ENCODE peak calls at places on chromosomes 4 and X, in seven cellular contexts. P, Q, C, R, T, B and E are unnamed samples.

GRCh38 chr4:76306882-76307669 is 543 bp downstream of the STBD1 start:
- DNase-seq in P (peak; percentile 76), Q (peak; percentile 47), C (peak; percentile 56), R (peak; percentile 78), T (no peak), B (peak; percentile 62), E (peak; percentile 41)

GRCh38 chr4:2259541-2260267 is 2.2 kb downstream of the MXD4 start:
- DNase-seq in P (peak; percentile 9), Q (no peak), C (peak; percentile 15), R (peak; percentile 34), T (peak; percentile 76), B (no peak), E (no peak)

GRCh38 chrX:115892056-115892708 is 278.4 kb upstream of the AGTR2 start:
- DNase-seq in P (no peak), Q (no peak), C (no peak), R (no peak), T (no peak), B (no peak), E (no peak)

GRCh38 chr4:186789671-186790070 is 66.0 kb upstream of the FAT1 start:
- DNase-seq in P (no peak), Q (no peak), C (no peak), R (no peak), T (no peak), B (no peak), E (no peak)

GRCh38 chr4:12846368-12846767 is 637.8 kb downstream of the RAB28 start:
- DNase-seq in P (no peak), Q (no peak), C (no peak), R (no peak), T (no peak), B (no peak), E (no peak)

GRCh38 chrX:134821901-134822300 is 163.6 kb upstream of the PLAC1 start:
- DNase-seq in P (no peak), Q (no peak), C (no peak), R (no peak), T (no peak), B (no peak), E (no peak)

GRCh38 chr4:38872620-38873019 is 5.0 kb downstream of the FAM114A1 start:
- DNase-seq in P (no peak), Q (no peak), C (no peak), R (no peak), T (no peak), B (no peak), E (no peak)

GRCh38 chr4:54513231-54513630 is 144.5 kb upstream of the KIT start:
- DNase-seq in P (no peak), Q (no peak), C (peak; percentile 31), R (no peak), T (no peak), B (no peak), E (no peak)

GRCh38 chr4:2781911-2782310 is 11.0 kb upstream of the SH3BP2 start:
- DNase-seq in P (peak; percentile 11), Q (no peak), C (no peak), R (peak; percentile 4), T (peak; percentile 31), B (no peak), E (no peak)

GRCh38 chr4:111689731-111690130 is 455.5 kb upstream of the FAM241A start:
- DNase-seq in P (no peak), Q (no peak), C (no peak), R (no peak), T (no peak), B (no peak), E (no peak)

GRCh38 chrX:129529685-129530281 is 6.5 kb upstream of the SMARCA1 start:
- DNase-seq in P (no peak), Q (no peak), C (no peak), R (no peak), T (no peak), B (no peak), E (no peak)

GRCh38 chrX:17414839-17415238 is 39.8 kb downstream of the NHS start:
- DNase-seq in P (peak; percentile 25), Q (peak; percentile 2), C (peak; percentile 24), R (no peak), T (no peak), B (peak; percentile 45), E (peak; percentile 9)

GRCh38 chrX:106862972-106863688 is 40.0 kb downstream of the RIPPLY1 start:
- DNase-seq in P (peak; percentile 47), Q (peak; percentile 18), C (no peak), R (no peak), T (no peak), B (peak; percentile 38), E (no peak)

GRCh38 chrX:116317409-116317808 is 119.0 kb upstream of the SLC6A14 start:
- DNase-seq in P (no peak), Q (no peak), C (no peak), R (peak; percentile 59), T (no peak), B (peak; percentile 1), E (no peak)

GRCh38 chr4:153778383-153778782 is 10.5 kb downstream of the SFRP2 start:
- DNase-seq in P (no peak), Q (no peak), C (no peak), R (no peak), T (no peak), B (no peak), E (no peak)

GRCh38 chr4:83454626-83455025 is 997 bp downstream of the HELQ start:
- DNase-seq in P (no peak), Q (no peak), C (no peak), R (no peak), T (no peak), B (no peak), E (no peak)

GRCh38 chrX:12997898-12998687 is 23.2 kb downstream of the TMSB4X start:
- DNase-seq in P (no peak), Q (no peak), C (no peak), R (no peak), T (no peak), B (no peak), E (peak; percentile 5)

GRCh38 chr4:183329244-183329643 is 7.0 kb upstream of the CLDN24 start:
- DNase-seq in P (no peak), Q (no peak), C (no peak), R (no peak), T (no peak), B (no peak), E (no peak)

GRCh38 chr4:102981005-102981404 is 38.5 kb downstream of the SLC9B1 start:
- DNase-seq in P (no peak), Q (no peak), C (no peak), R (no peak), T (no peak), B (no peak), E (no peak)

GRCh38 chr4:56743550-56743949 is 62.5 kb upstream of the HOPX start:
- DNase-seq in P (no peak), Q (no peak), C (no peak), R (no peak), T (no peak), B (no peak), E (no peak)

GRCh38 chr4:164204434-164204833 is 549.5 kb upstream of the SMIM31 start:
- DNase-seq in P (no peak), Q (no peak), C (no peak), R (no peak), T (no peak), B (peak; percentile 10), E (no peak)

GRCh38 chr4:815464-816146 is 10.3 kb downstream of the CPLX1 start:
- DNase-seq in P (no peak), Q (no peak), C (no peak), R (peak; percentile 50), T (peak; percentile 11), B (no peak), E (no peak)

GRCh38 chr4:188971125-188971524 is 831.9 kb downstream of the TRIML1 start:
- DNase-seq in P (no peak), Q (no peak), C (no peak), R (no peak), T (no peak), B (peak; percentile 1), E (no peak)

GRCh38 chr4:174193438-174194015 is 89.9 kb downstream of the FBXO8 start:
- DNase-seq in P (no peak), Q (no peak), C (no peak), R (no peak), T (no peak), B (peak; percentile 2), E (no peak)

GRCh38 chrX:22278375-22278774 is 5.7 kb downstream of the CBLL2 start:
- DNase-seq in P (no peak), Q (no peak), C (no peak), R (no peak), T (no peak), B (peak; percentile 22), E (no peak)
- TF ChIP-seq CTCF in P (no peak), Q (no peak), C (no peak), R (no peak), T (no peak), B (no peak), E (no peak)

DNA sequence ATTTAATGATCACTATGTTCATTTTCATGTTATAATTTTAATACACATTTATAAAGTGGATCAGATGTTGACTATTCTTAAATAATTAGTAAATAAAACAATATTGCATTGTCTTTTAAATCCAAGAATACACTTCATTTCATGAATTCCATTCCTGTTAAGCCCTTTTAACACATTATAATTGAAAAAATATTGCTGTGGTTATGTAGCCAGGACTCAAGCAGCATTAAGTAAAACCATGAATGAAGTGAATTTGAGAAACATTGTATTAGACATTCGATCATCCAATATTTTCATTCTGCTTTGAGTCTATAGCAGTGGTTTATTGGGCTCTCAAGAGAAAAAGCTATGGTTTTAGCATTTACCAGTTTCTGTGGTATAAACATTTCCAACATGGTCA is 94.2 kb upstream of the RAPGEF2 start:
- DNase-seq in P (no peak), Q (no peak), C (no peak), R (no peak), T (no peak), B (no peak), E (no peak)
- TF ChIP-seq CTCF in P (no peak), Q (no peak), C (no peak), R (no peak), T (no peak), B (no peak), E (no peak)

GRCh38 chrX:149453911-149454820 is 50.9 kb downstream of the IDS start:
- DNase-seq in P (no peak), Q (no peak), C (no peak), R (no peak), T (no peak), B (no peak), E (no peak)
- TF ChIP-seq CTCF in P (no peak), Q (no peak), C (no peak), R (no peak), T (no peak), B (no peak), E (no peak)

DNA sequence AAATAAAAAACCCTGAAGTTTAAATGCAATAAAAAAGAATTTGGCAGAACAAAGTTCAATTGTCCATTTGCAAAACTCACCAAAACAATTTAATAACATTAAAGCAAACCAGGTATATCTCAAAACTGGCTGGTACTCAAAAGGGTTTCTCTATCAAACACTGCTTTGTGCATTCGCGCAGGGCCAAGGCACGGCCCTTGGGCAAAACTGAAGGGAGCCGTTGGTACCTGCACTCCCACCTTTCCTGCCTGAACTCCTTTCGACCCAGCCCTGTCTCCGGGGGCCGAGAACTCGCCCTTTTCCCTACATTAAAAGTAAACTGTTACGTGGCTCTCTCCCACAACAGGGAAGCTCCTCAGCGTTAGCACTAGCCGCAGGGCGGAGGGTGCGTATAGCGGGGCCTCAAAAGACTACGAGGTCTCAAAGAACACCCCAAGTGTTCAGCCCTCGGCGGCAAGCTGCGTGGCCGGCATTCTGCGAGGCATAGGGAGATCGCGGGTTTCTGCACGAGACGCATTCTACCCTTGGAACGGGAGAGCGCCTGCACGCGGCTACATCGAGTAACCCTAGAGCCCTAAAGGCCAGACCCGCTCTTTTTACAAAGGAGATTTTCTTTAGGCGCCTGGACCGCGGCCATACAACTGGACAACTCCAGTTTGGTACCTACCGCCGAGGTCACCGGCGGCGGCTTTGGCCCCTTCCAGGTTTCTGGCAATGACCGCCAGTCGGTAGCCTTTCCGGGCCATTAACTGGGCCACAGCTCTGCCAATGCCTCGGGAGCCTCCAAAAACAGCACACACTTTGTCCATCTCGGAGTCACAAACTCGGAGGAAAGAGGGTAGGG is 552 bp downstream of the CBR4 start:
- DNase-seq in P (peak; percentile 58), Q (peak; percentile 46), C (peak; percentile 55), R (peak; percentile 78), T (peak; percentile 83), B (peak; percentile 35), E (peak; percentile 36)
- TF ChIP-seq CTCF in P (no peak), Q (peak; percentile 27), C (peak; percentile 28), R (no peak), T (no peak), B (no peak), E (no peak)